ENCODE peak calls at places on chromosomes 6 and 20, in five cellular contexts. D is esophagus squamous epithelium, S is astrocyte of the spinal cord, B is vagina, F is NB4. G is an unnamed sample.

GRCh38 chr6:89828988-89829590 is 591 bp upstream of the CASP8AP2 start:
- DNase-seq in F (peak; percentile 54), S (no peak), B (no peak), D (no peak), G (no peak)

GRCh38 chr6:140174509-140174908 is 800.1 kb upstream of the CITED2 start:
- DNase-seq in B (no peak), S (peak; percentile 89), D (no peak), F (peak; percentile 55), G (peak; percentile 98)

GRCh38 chr20:62193079-62194025 is 10.5 kb downstream of the MTG2 start:
- DNase-seq in S (no peak), B (no peak), F (no peak), D (no peak), G (no peak)

GRCh38 chr6:166515072-166515810 is 71.2 kb downstream of the RAMACL start:
- DNase-seq in B (no peak), F (peak; percentile 88), D (no peak), S (peak; percentile 84), G (peak; percentile 79)

GRCh38 chr6:110625883-110626282 is 149.5 kb upstream of the SLC22A16 start:
- DNase-seq in F (no peak), S (peak; percentile 29), D (no peak), B (no peak), G (peak; percentile 8)

GRCh38 chr6:132399376-132400074 is 1.8 kb downstream of the MOXD1 start:
- DNase-seq in S (peak; percentile 83), D (no peak), B (no peak), F (no peak), G (peak; percentile 62)

GRCh38 chr20:38073307-38074010 is 39.9 kb downstream of the RPRD1B start:
- DNase-seq in S (peak; percentile 98), B (no peak), F (peak; percentile 70), D (no peak), G (peak; percentile 98)

GRCh38 chr6:169292340-169293124 is 38.9 kb upstream of the THBS2 start:
- DNase-seq in F (peak; percentile 94), D (no peak), B (no peak), S (peak; percentile 91), G (peak; percentile 95)

GRCh38 chr6:58290177-58290576 is 972.7 kb downstream of the PRIM2 start:
- DNase-seq in S (no peak), B (no peak), D (no peak), F (no peak), G (no peak)

GRCh38 chr6:12265795-12266194 is 24.4 kb upstream of the EDN1 start:
- DNase-seq in B (no peak), S (peak; percentile 40), F (peak; percentile 96), D (no peak), G (peak; percentile 15)

GRCh38 chr20:40692240-40693011 is 3.4 kb upstream of the MAFB start:
- DNase-seq in B (no peak), D (no peak), F (no peak), S (no peak), G (no peak)

GRCh38 chr6:118288355-118289124 is 259.6 kb upstream of the PLN start:
- DNase-seq in F (no peak), D (no peak), B (no peak), S (no peak), G (no peak)

GRCh38 chr6:118284736-118285360 is 263.2 kb upstream of the PLN start:
- DNase-seq in F (no peak), D (no peak), B (no peak), S (peak; percentile 24), G (peak; percentile 24)

GRCh38 chr6:118283759-118284158 is 264.3 kb upstream of the PLN start:
- DNase-seq in S (peak; percentile 68), F (peak; percentile 60), B (no peak), D (no peak), G (peak; percentile 59)

GRCh38 chr6:118281291-118281690 is 266.8 kb upstream of the PLN start:
- DNase-seq in F (no peak), D (no peak), S (no peak), B (no peak), G (no peak)

DNA sequence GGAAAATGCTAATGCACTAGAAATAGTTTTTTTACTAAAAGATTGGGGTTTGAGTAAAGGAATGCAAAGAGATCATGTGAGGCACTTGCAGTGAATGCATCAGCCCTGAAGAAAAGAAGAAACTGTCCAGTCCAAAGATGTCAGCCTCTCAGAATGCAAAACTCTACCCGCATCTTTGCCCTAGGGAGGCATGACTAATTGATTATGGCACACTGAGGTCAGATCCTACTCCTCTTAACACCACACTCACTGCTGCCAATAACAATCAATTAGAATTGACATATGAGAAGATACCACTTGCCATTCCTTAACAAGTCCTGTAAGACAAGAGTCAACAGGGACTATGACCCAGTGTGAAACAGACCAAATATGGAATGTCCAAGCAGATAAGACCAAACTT is 262.3 kb upstream of the PLN start:
- DNase-seq in S (no peak), B (no peak), F (no peak), D (no peak), G (no peak)
- H3K4me3 ChIP-seq in S (no peak overlapping the region), B (no peak overlapping the region), F (no peak overlapping the region), D (no peak overlapping the region), G (no peak overlapping the region)

GRCh38 chr6:85591207-85591606 is 2.5 kb downstream of the SNX14 start:
- DNase-seq in F (no peak), B (no peak), S (no peak), D (no peak), G (no peak)

GRCh38 chr6:85592044-85592443 is 1.6 kb downstream of the SNX14 start:
- DNase-seq in F (no peak), D (no peak), B (no peak), S (no peak), G (no peak)

GRCh38 chr6:85594197-85594930 is 706 bp upstream of the SNX14 start:
- DNase-seq in S (no peak), D (no peak), F (no peak), B (no peak), G (peak; percentile 9)

GRCh38 chr6:85593438-85594196 is at the start of gene SNX14:
- DNase-seq in B (no peak), F (peak; percentile 97), S (peak; percentile 96), D (peak; percentile 76), G (peak; percentile 94)
- TF ChIP-seq CTCF in B (no peak), F (no peak), S (no peak), D (no peak), G (no peak)

GRCh38 chr20:36860811-36861624 is 14.9 kb upstream of the TLDC2 start:
- DNase-seq in S (no peak), F (no peak), B (no peak), D (no peak), G (no peak)

GRCh38 chr20:36859282-36859555 is 16.7 kb upstream of the TLDC2 start:
- DNase-seq in S (no peak), F (no peak), D (no peak), B (no peak), G (no peak)

GRCh38 chr20:36861625-36861874 is 14.4 kb upstream of the TLDC2 start:
- DNase-seq in D (no peak), B (no peak), S (no peak), F (no peak), G (no peak)

GRCh38 chr20:36859700-36860330 is 16.1 kb upstream of the TLDC2 start:
- DNase-seq in D (no peak), F (no peak), S (no peak), B (no peak), G (no peak)

GRCh38 chr20:36860339-36860738 is 15.6 kb upstream of the TLDC2 start:
- DNase-seq in S (no peak), B (no peak), F (no peak), D (no peak), G (no peak)
- H3K4me3 ChIP-seq in S (no peak overlapping the region), B (no peak overlapping the region), F (no peak overlapping the region), D (peak overlapping the region; percentile 89), G (no peak overlapping the region)

DNA sequence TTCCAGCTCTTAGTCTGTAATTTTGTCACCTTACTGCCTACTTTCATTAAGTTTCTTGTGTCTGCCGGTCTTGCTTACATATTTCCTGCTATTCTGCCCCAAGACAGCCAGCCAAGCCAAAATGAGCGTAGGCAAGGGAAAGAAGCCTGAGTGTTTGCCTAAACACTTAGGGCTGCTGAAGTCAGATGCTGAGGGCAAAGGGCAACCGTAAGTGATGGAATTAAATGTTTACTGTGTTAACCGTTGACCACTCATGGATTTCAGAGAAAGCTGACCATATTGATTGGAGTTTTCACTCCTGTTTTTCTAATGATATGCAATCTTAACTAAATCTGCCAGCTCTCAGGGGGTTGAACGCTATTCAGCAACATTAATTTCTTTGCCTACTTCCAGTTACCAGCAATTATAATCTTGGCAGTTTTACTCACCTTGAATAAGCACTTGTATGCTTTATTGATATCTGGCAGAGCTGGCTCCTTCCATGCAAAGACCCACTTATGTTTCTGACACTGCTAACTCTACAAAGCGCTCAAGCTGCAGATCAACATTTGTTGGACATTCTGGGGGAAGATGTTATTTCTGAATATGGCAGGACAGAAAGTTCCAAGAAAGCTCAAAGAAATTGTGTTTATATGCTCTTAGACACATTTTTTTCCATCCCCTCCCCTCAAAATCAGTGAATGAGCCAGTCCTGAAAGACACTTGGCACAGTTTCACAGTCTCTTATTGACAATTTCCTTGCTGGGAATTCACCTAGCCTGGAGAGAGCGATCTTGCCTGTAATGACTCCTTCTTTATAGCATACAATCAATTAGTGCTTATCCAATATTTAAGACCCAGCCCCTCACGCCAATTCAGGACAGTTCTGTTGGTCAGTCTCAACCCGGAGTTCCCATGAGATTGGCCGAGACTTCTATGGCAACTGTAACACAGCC is 183.8 kb downstream of the PLCB1 start:
- DNase-seq in F (no peak), B (no peak), S (no peak), D (no peak), G (no peak)
- TF ChIP-seq CTCF in F (no peak), B (no peak), S (no peak), D (no peak), G (no peak)

GRCh38 chr20:32510601-32511357 is 74.4 kb downstream of the NOL4L start:
- DNase-seq in B (no peak), F (no peak), D (no peak), S (no peak), G (no peak)
- H3K4me3 ChIP-seq in B (no peak overlapping the region), F (no peak overlapping the region), D (no peak overlapping the region), S (no peak overlapping the region), G (no peak overlapping the region)

GRCh38 chr20:34989670-34990069 is 34.0 kb downstream of the MYH7B start:
- DNase-seq in F (no peak), S (no peak), D (no peak), B (no peak), G (no peak)

GRCh38 chr20:34986311-34987287 is 30.9 kb downstream of the MYH7B start:
- DNase-seq in F (no peak), B (no peak), S (no peak), D (no peak), G (no peak)

GRCh38 chr20:34987288-34988175 is 31.9 kb downstream of the MYH7B start:
- DNase-seq in F (no peak), S (no peak), D (no peak), B (no peak), G (no peak)

GRCh38 chr20:34989118-34989517 is 33.5 kb downstream of the MYH7B start:
- DNase-seq in B (no peak), F (no peak), S (no peak), D (no peak), G (no peak)

DNA sequence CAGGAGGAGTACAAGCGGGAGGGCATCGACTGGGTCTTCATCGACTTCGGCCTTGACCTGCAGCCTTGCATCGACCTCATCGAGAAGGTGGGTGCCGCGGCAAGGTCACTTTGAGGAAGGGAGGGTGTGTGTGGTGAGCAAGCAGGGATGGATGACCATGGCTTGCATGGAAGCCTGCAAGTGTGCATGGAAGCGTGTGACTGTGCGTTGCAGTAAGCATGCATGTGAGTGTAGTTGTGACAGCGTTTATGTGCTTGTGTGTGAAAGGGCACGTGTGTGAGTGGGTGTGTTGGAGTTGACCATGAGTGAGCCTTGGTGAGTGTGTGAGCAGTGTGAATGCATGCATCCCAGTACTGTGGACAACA is 32.5 kb downstream of the MYH7B start:
- DNase-seq in B (no peak), S (no peak), F (no peak), D (no peak), G (no peak)
- TF ChIP-seq CTCF in B (no peak), S (no peak), F (no peak), D (no peak), G (no peak)

G was measured in AG10803.